ENCODE peak calls at places on chromosomes 5 and 9, in ten cellular contexts. F is A549, K is HCT116, Y is spleen, I is tibial nerve, V is esophagus squamous epithelium, P is ovary, C is H1, B is right lobe of liver, E is GM12878. D is an unnamed sample.

GRCh38 chr9:19386469-19387044 is 6.5 kb upstream of the RPS6 start:
- DNase-seq in P (no peak), C (no peak), E (no peak), F (no peak), V (no peak), B (no peak), K (no peak), Y (no peak), I (no peak), D (no peak)

GRCh38 chr5:148384389-148384756 is 615 bp downstream of the FBXO38 start:
- DNase-seq in I (no peak), V (no peak), F (no peak), B (no peak), K (no peak), C (no peak), Y (no peak), P (no peak), E (no peak), D (no peak)

GRCh38 chr9:115524467-115525059 is 406.6 kb upstream of the TNC start:
- DNase-seq in B (no peak), F (peak; percentile 55), C (no peak), Y (no peak), V (no peak), K (peak; percentile 47), I (no peak), P (no peak), E (no peak), D (no peak)

GRCh38 chr5:168883253-168883880 is 304.2 kb upstream of the PANK3 start:
- DNase-seq in I (no peak), K (no peak), Y (no peak), V (no peak), E (no peak), P (no peak), F (no peak), C (no peak), B (no peak), D (peak; percentile 71)

GRCh38 chr9:23123048-23123632 is 676.5 kb downstream of the DMRTA1 start:
- DNase-seq in V (no peak), K (no peak), B (no peak), E (no peak), C (peak; percentile 15), P (no peak), Y (no peak), I (no peak), F (peak; percentile 52), D (no peak)

GRCh38 chr5:153496835-153497234 is 6.4 kb downstream of the GRIA1 start:
- DNase-seq in C (no peak), V (no peak), P (no peak), K (peak; percentile 13), B (no peak), E (no peak), I (no peak), F (peak; percentile 7), Y (no peak), D (no peak)

GRCh38 chr5:155147222-155147621 is 133.7 kb downstream of the KIF4B start:
- DNase-seq in I (no peak), V (no peak), C (no peak), F (no peak), K (no peak), E (no peak), P (no peak), Y (no peak), B (no peak), D (no peak)

GRCh38 chr9:87270241-87271234 is 227.1 kb upstream of the DAPK1 start:
- DNase-seq in V (no peak), P (peak; percentile 33), C (no peak), Y (no peak), K (no peak), B (no peak), E (no peak), F (no peak), I (no peak), D (no peak)

GRCh38 chr9:35520404-35520790 is 30.5 kb downstream of the RUSC2 start:
- DNase-seq in K (no peak), V (no peak), F (no peak), B (no peak), E (no peak), Y (no peak), C (no peak), P (no peak), I (no peak), D (no peak)

GRCh38 chr9:131605770-131606590 is 60.7 kb downstream of the PRRT1B start:
- DNase-seq in B (no peak), Y (no peak), K (no peak), C (no peak), I (no peak), V (no peak), F (peak; percentile 55), P (no peak), E (no peak), D (no peak)

GRCh38 chr5:32942225-32942989 is 231.3 kb downstream of the NPR3 start:
- DNase-seq in P (no peak), B (no peak), E (no peak), V (no peak), C (no peak), Y (no peak), F (peak; percentile 62), I (no peak), K (peak; percentile 55), D (no peak)

GRCh38 chr5:142397178-142397577 is 72.4 kb upstream of the SPRY4 start:
- DNase-seq in E (no peak), C (no peak), Y (no peak), P (no peak), F (no peak), B (no peak), K (no peak), V (no peak), I (no peak), D (peak; percentile 3)

GRCh38 chr5:73424489-73425102 is 24.0 kb downstream of the FOXD1 start:
- DNase-seq in E (no peak), P (no peak), K (no peak), I (no peak), F (no peak), Y (no peak), B (no peak), V (no peak), C (no peak), D (no peak)

GRCh38 chr5:177142029-177142681 is 8.6 kb downstream of the NSD1 start:
- DNase-seq in E (no peak), Y (peak; percentile 15), C (no peak), B (no peak), F (no peak), I (no peak), K (no peak), P (no peak), V (no peak), D (no peak)

GRCh38 chr9:15975101-15975778 is 422.4 kb downstream of the CCDC171 start:
- DNase-seq in I (no peak), F (no peak), Y (no peak), E (no peak), B (no peak), V (no peak), P (no peak), C (no peak), K (no peak), D (no peak)

DNA sequence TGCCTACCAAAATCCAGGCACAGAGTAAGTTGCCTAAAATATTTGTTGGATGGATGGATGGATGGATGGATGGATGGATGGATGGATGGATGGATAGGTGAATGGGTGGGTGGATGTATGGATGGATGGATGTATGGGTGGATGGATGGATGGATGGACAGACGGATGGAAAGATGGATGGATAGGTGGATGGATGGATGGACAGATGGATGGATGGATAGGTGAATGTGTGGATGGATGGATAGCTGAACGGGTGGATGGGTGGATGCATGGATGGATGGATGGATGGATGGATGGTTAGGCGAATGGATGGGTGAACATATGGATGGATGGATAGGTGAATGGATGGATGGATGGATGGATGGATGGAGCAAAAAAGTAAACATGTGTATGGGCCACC is 131.9 kb downstream of the GABBR2 start:
- DNase-seq in P (no peak), B (no peak), C (no peak), I (no peak), E (no peak), V (no peak), Y (no peak), F (no peak), K (no peak), D (no peak)
- TF ChIP-seq POLR2A in P (no peak), B (no peak), C (no peak), I (no peak), E (no peak), V (no peak), Y (no peak), F (no peak), K (no peak), D (no peak)

GRCh38 chr5:113447651-113448050 is 12.9 kb upstream of the TSSK1B start:
- DNase-seq in K (no peak), B (no peak), Y (no peak), P (no peak), F (no peak), V (no peak), C (no peak), E (no peak), I (no peak), D (no peak)
- TF ChIP-seq CTCF in K (peak; percentile 18), B (no peak), Y (no peak), P (no peak), F (no peak), V (no peak), C (peak; percentile 13), E (no peak), I (no peak), D (no peak)

GRCh38 chr9:118918180-118918579 is 451.1 kb downstream of the BRINP1 start:
- DNase-seq in I (no peak), P (no peak), B (no peak), C (no peak), Y (no peak), V (no peak), E (no peak), F (no peak), K (no peak), D (no peak)
- H3K4me3 ChIP-seq in I (no peak overlapping the region), P (no peak overlapping the region), B (no peak overlapping the region), C (no peak overlapping the region), Y (no peak overlapping the region), V (no peak overlapping the region), E (no peak overlapping the region), F (no peak overlapping the region), K (no peak overlapping the region), D (no peak overlapping the region)

GRCh38 chr9:111483419-111483861 is 743 bp downstream of the ECPAS start:
- DNase-seq in K (no peak), C (no peak), I (peak; percentile 19), V (peak; percentile 31), Y (no peak), P (peak; percentile 51), B (no peak), F (no peak), E (no peak), D (no peak)

GRCh38 chr9:111481885-111482636 is 2.1 kb downstream of the ECPAS start:
- DNase-seq in I (no peak), Y (no peak), F (peak; percentile 27), K (no peak), B (no peak), V (no peak), E (no peak), C (no peak), P (no peak), D (no peak)

GRCh38 chr9:111484564-111484878 is 338 bp upstream of the ECPAS start:
- DNase-seq in I (no peak), P (no peak), E (no peak), V (no peak), F (no peak), B (no peak), C (no peak), Y (no peak), K (no peak), D (no peak)

GRCh38 chr9:111483862-111484563 is at the start of gene ECPAS:
- DNase-seq in E (no peak), V (peak; percentile 17), C (no peak), P (peak; percentile 69), K (peak; percentile 63), B (peak; percentile 88), I (peak; percentile 36), Y (peak; percentile 94), F (peak; percentile 88), D (peak; percentile 48)

GRCh38 chr9:111482656-111483418 is 1.3 kb downstream of the ECPAS start:
- DNase-seq in P (peak; percentile 74), B (peak; percentile 86), I (peak; percentile 66), F (peak; percentile 73), C (no peak), Y (peak; percentile 95), K (no peak), V (peak; percentile 31), E (no peak), D (peak; percentile 96)
- TF ChIP-seq POLR2A in P (peak; percentile 82), B (peak; percentile 73), I (peak; percentile 57), F (no peak), C (peak; percentile 79), Y (no peak), K (peak; percentile 21), V (peak; percentile 65), E (peak; percentile 79), D (no peak)

D was measured in lower leg skin.